ENCODE peak calls at places on chromosomes 4 and X, in ten cellular contexts. Y is lower lobe of right lung, D is upper lobe of right lung, E is SK-N-SH, V is sigmoid colon, F is HCT116, Z is cardiac muscle cell, Q is brain microvascular endothelial cell, A is PC-3, S is coronary artery. U is an unnamed sample.

GRCh38 chr4:101128473-101128872 is 218.9 kb downstream of the PPP3CA start:
- DNase-seq in Y (no peak), D (peak), E (no peak), V (no peak), F (no peak), Z (no peak), Q (no peak), A (no peak), S (no peak), U (no peak)

GRCh38 chr4:42412251-42412650 is 15.0 kb downstream of the SHISA3 start:
- DNase-seq in Y (no peak), D (no peak), E (no peak), V (no peak), F (no peak), Z (no peak), Q (peak), A (peak), S (no peak), U (peak)

GRCh38 chr4:89486042-89486441 is 178.4 kb upstream of the GPRIN3 start:
- DNase-seq in Y (no peak), D (no peak), E (peak), V (no peak), F (no peak), Z (peak), Q (no peak), A (peak), S (no peak), U (no peak)

GRCh38 chr4:75724867-75725724 is 719 bp downstream of the USO1 start:
- DNase-seq in Y (peak), D (peak), E (peak), V (peak), F (peak), Z (peak), Q (peak), A (peak), S (peak), U (peak)

GRCh38 chrX:123818243-123818642 is 41.6 kb upstream of the XIAP start:
- DNase-seq in Y (no peak), D (no peak), E (no peak), V (no peak), F (no peak), Z (no peak), Q (peak), A (peak), S (no peak), U (no peak)

GRCh38 chr4:127162741-127163140 is 470.0 kb upstream of the INTU start:
- DNase-seq in Y (no peak), D (no peak), E (no peak), V (no peak), F (no peak), Z (no peak), Q (peak), A (no peak), S (no peak), U (no peak)

GRCh38 chrX:10177620-10178019 is 20.8 kb downstream of the CLCN4 start:
- DNase-seq in Y (no peak), D (no peak), E (no peak), V (no peak), F (no peak), Z (no peak), Q (no peak), A (no peak), S (no peak), U (no peak)

GRCh38 chrX:23870041-23870440 is 37.7 kb downstream of the APOO start:
- DNase-seq in Y (no peak), D (no peak), E (no peak), V (no peak), F (no peak), Z (no peak), Q (no peak), A (no peak), S (no peak), U (no peak)

GRCh38 chr4:6236816-6237390 is 32.7 kb upstream of the WFS1 start:
- DNase-seq in Y (no peak), D (peak), E (no peak), V (peak), F (no peak), Z (no peak), Q (no peak), A (no peak), S (peak), U (no peak)

GRCh38 chr4:48139688-48140087 is 5.6 kb upstream of the TXK start:
- DNase-seq in Y (no peak), D (no peak), E (no peak), V (no peak), F (no peak), Z (no peak), Q (no peak), A (peak), S (no peak), U (no peak)

GRCh38 chrX:7168366-7168765 is 20.4 kb upstream of the PUDP start:
- DNase-seq in Y (no peak), D (no peak), E (no peak), V (no peak), F (no peak), Z (no peak), Q (no peak), A (no peak), S (no peak), U (no peak)

GRCh38 chr4:133143775-133144430 is 5.2 kb upstream of the PCDH10 start:
- DNase-seq in Y (no peak), D (no peak), E (no peak), V (no peak), F (no peak), Z (no peak), Q (no peak), A (no peak), S (no peak), U (no peak)

GRCh38 chr4:13892739-13893105 is 265.2 kb upstream of the BOD1L1 start:
- DNase-seq in Y (no peak), D (no peak), E (no peak), V (no peak), F (no peak), Z (no peak), Q (peak), A (peak), S (no peak), U (no peak)

GRCh38 chrX:19127649-19128168 is 5.4 kb upstream of the ADGRG2 start:
- DNase-seq in Y (no peak), D (no peak), E (no peak), V (no peak), F (no peak), Z (no peak), Q (peak), A (peak), S (no peak), U (no peak)

GRCh38 chrX:133151320-133151719 is 54.4 kb upstream of the USP26 start:
- DNase-seq in Y (no peak), D (no peak), E (no peak), V (no peak), F (no peak), Z (no peak), Q (no peak), A (peak), S (no peak), U (no peak)

GRCh38 chrX:38879631-38880220 is 78.5 kb downstream of the MID1IP1 start:
- DNase-seq in Y (no peak), D (no peak), E (no peak), V (peak), F (no peak), Z (no peak), Q (no peak), A (peak), S (no peak), U (no peak)

GRCh38 chrX:132119283-132119682 is 8.5 kb downstream of the FRMD7 start:
- DNase-seq in Y (no peak), D (no peak), E (no peak), V (no peak), F (no peak), Z (no peak), Q (no peak), A (no peak), S (no peak), U (no peak)

GRCh38 chr4:2064276-2064991 is 5.3 kb downstream of the NAT8L start:
- DNase-seq in Y (peak), D (no peak), E (peak), V (no peak), F (no peak), Z (no peak), Q (no peak), A (peak), S (no peak), U (peak)

GRCh38 chr4:52550186-52550585 is 108.9 kb downstream of the USP46 start:
- DNase-seq in Y (no peak), D (no peak), E (no peak), V (no peak), F (no peak), Z (peak), Q (no peak), A (no peak), S (no peak), U (peak)

GRCh38 chr4:19947349-19947748 is 304.4 kb upstream of the SLIT2 start:
- DNase-seq in Y (no peak), D (no peak), E (no peak), V (no peak), F (no peak), Z (no peak), Q (peak), A (peak), S (no peak), U (no peak)

GRCh38 chr4:88255111-88255510 is 29.2 kb downstream of the PPM1K start:
- DNase-seq in Y (no peak), D (no peak), E (no peak), V (no peak), F (no peak), Z (no peak), Q (no peak), A (no peak), S (no peak), U (no peak)

GRCh38 chrX:102746134-102746584 is 25.6 kb downstream of the GPRASP3 start:
- DNase-seq in Y (peak), D (peak), E (peak), V (peak), F (no peak), Z (peak), Q (no peak), A (no peak), S (no peak), U (no peak)

GRCh38 chr4:132992686-132993085 is 156.4 kb upstream of the PCDH10 start:
- DNase-seq in Y (no peak), D (no peak), E (no peak), V (no peak), F (no peak), Z (no peak), Q (no peak), A (no peak), S (no peak), U (no peak)

GRCh38 chr4:80142396-80143304 is 54.7 kb upstream of the PRDM8 start:
- DNase-seq in Y (no peak), D (no peak), E (no peak), V (no peak), F (no peak), Z (no peak), Q (no peak), A (peak), S (no peak), U (no peak)

GRCh38 chr4:80225628-80226027 is 28.3 kb downstream of the PRDM8 start:
- DNase-seq in Y (no peak), D (no peak), E (no peak), V (no peak), F (no peak), Z (no peak), Q (no peak), A (no peak), S (no peak), U (no peak)

GRCh38 chrX:4787971-4788370 is 1074.5 kb upstream of the PRKX start:
- DNase-seq in Y (no peak), D (no peak), E (no peak), V (no peak), F (no peak), Z (no peak), Q (no peak), A (peak), S (no peak), U (no peak)

GRCh38 chrX:96564595-96564994 is 120.0 kb upstream of the DIAPH2 start:
- DNase-seq in Y (no peak), D (no peak), E (no peak), V (no peak), F (no peak), Z (no peak), Q (no peak), A (no peak), S (no peak), U (no peak)

GRCh38 chr4:2817701-2818350 is 24.9 kb downstream of the SH3BP2 start:
- DNase-seq in Y (no peak), D (peak), E (peak), V (no peak), F (peak), Z (peak), Q (no peak), A (peak), S (no peak), U (peak)

GRCh38 chr4:132195181-132195580 is 953.9 kb upstream of the PCDH10 start:
- DNase-seq in Y (no peak), D (no peak), E (no peak), V (no peak), F (no peak), Z (no peak), Q (no peak), A (no peak), S (no peak), U (no peak)

GRCh38 chr4:114549638-114550037 is 49.0 kb upstream of the UGT8 start:
- DNase-seq in Y (no peak), D (no peak), E (no peak), V (no peak), F (no peak), Z (no peak), Q (no peak), A (no peak), S (no peak), U (no peak)

GRCh38 chrX:88146577-88146976 is 600.4 kb upstream of the CPXCR1 start:
- DNase-seq in Y (no peak), D (no peak), E (no peak), V (no peak), F (no peak), Z (no peak), Q (no peak), A (no peak), S (no peak), U (no peak)

GRCh38 chr4:7139167-7139979 is 53.0 kb upstream of the SORCS2 start:
- DNase-seq in Y (no peak), D (no peak), E (peak), V (no peak), F (no peak), Z (no peak), Q (no peak), A (no peak), S (no peak), U (no peak)

GRCh38 chr4:183142566-183143545 is 43.8 kb downstream of the WWC2 start:
- DNase-seq in Y (no peak), D (no peak), E (peak), V (peak), F (no peak), Z (peak), Q (no peak), A (peak), S (no peak), U (peak)

GRCh38 chr4:15738877-15739276 is 36.0 kb downstream of the BST1 start:
- DNase-seq in Y (no peak), D (no peak), E (no peak), V (no peak), F (no peak), Z (no peak), Q (no peak), A (no peak), S (no peak), U (no peak)

GRCh38 chr4:155207534-155208257 is 740 bp upstream of the NPY2R start:
- DNase-seq in Y (no peak), D (no peak), E (peak), V (no peak), F (no peak), Z (peak), Q (no peak), A (peak), S (no peak), U (no peak)

GRCh38 chrX:30627818-30628652 is 25.2 kb upstream of the GK start:
- DNase-seq in Y (no peak), D (no peak), E (no peak), V (no peak), F (no peak), Z (no peak), Q (no peak), A (no peak), S (no peak), U (no peak)

GRCh38 chr4:37928421-37928820 is 31.8 kb upstream of the PTTG2 start:
- DNase-seq in Y (no peak), D (no peak), E (no peak), V (no peak), F (no peak), Z (no peak), Q (no peak), A (no peak), S (no peak), U (no peak)

GRCh38 chr4:82044141-82044993 is 329.4 kb downstream of the HNRNPD start:
- DNase-seq in Y (peak), D (peak), E (peak), V (peak), F (no peak), Z (peak), Q (peak), A (peak), S (no peak), U (peak)
- TF ChIP-seq CTCF in Y (no peak), D (no peak), E (no peak), V (no peak), F (no peak), Z (no peak), Q (no peak), A (no peak), S (no peak), U (no peak)

GRCh38 chr4:147096667-147097604 is 151.3 kb upstream of the TTC29 start:
- DNase-seq in Y (no peak), D (no peak), E (peak), V (no peak), F (peak), Z (peak), Q (no peak), A (peak), S (no peak), U (peak)
- H3K27ac ChIP-seq in Y (no peak), D (no peak), E (no peak), V (no peak), F (no peak), Z (no peak), Q (no peak), A (no peak), S (no peak), U (no peak)

GRCh38 chrX:129596077-129596476 is 56.0 kb downstream of the OCRL start:
- DNase-seq in Y (no peak), D (no peak), E (no peak), V (no peak), F (no peak), Z (no peak), Q (no peak), A (no peak), S (no peak), U (no peak)
- TF ChIP-seq CTCF in Y (no peak), D (no peak), E (no peak), V (no peak), F (no peak), Z (no peak), Q (no peak), A (no peak), S (no peak), U (no peak)

GRCh38 chr4:57084360-57084759 is 25.8 kb downstream of the IGFBP7 start:
- DNase-seq in Y (no peak), D (no peak), E (no peak), V (no peak), F (no peak), Z (no peak), Q (no peak), A (no peak), S (no peak), U (no peak)

GRCh38 chr4:57080781-57081650 is 29.2 kb downstream of the IGFBP7 start:
- DNase-seq in Y (no peak), D (no peak), E (no peak), V (no peak), F (no peak), Z (no peak), Q (peak), A (peak), S (no peak), U (peak)

GRCh38 chr4:57081651-57082349 is 28.4 kb downstream of the IGFBP7 start:
- DNase-seq in Y (no peak), D (no peak), E (no peak), V (no peak), F (no peak), Z (no peak), Q (no peak), A (no peak), S (no peak), U (no peak)

GRCh38 chr4:57085278-57085677 is 24.9 kb downstream of the IGFBP7 start:
- DNase-seq in Y (no peak), D (no peak), E (no peak), V (no peak), F (no peak), Z (no peak), Q (no peak), A (no peak), S (no peak), U (no peak)

DNA sequence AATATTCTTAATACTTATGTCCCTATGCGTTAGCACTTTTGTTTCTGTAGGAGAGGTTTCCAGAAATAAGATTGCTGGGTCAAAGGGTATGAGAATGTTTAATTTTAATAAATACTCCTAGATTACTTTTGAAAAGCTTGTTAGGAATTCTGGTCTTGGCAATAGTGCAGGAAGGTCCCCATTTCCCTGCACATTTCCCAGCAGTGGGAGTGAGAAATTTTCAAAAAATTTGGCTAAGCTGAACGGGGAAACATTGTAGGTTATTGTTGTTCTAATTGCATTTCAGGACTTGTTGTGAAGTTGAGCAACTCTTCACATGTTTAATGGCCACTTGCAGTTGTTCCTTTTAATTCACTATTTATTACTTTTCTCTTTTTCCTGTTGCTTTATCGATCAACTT is 27.1 kb downstream of the IGFBP7 start:
- DNase-seq in Y (no peak), D (no peak), E (no peak), V (no peak), F (no peak), Z (no peak), Q (no peak), A (no peak), S (no peak), U (no peak)
- H3K27ac ChIP-seq in Y (no peak), D (no peak), E (peak), V (peak), F (no peak), Z (no peak), Q (peak), A (no peak), S (peak), U (no peak)

GRCh38 chr4:66048861-66049260 is 378.6 kb upstream of the EPHA5 start:
- DNase-seq in Y (no peak), D (no peak), E (no peak), V (no peak), F (no peak), Z (no peak), Q (peak), A (no peak), S (no peak), U (no peak)

GRCh38 chr4:66045913-66046312 is 375.6 kb upstream of the EPHA5 start:
- DNase-seq in Y (no peak), D (no peak), E (no peak), V (no peak), F (no peak), Z (no peak), Q (no peak), A (no peak), S (no peak), U (no peak)
- TF ChIP-seq CTCF in Y (no peak), D (no peak), E (no peak), V (no peak), F (no peak), Z (no peak), Q (no peak), A (no peak), S (no peak), U (no peak)

GRCh38 chr4:153512162-153512852 is 46.1 kb downstream of the TMEM131L start:
- DNase-seq in Y (no peak), D (no peak), E (no peak), V (no peak), F (no peak), Z (no peak), Q (no peak), A (no peak), S (no peak), U (no peak)
- H3K27ac ChIP-seq in Y (no peak), D (no peak), E (no peak), V (no peak), F (peak), Z (no peak), Q (peak), A (no peak), S (peak), U (no peak)

DNA sequence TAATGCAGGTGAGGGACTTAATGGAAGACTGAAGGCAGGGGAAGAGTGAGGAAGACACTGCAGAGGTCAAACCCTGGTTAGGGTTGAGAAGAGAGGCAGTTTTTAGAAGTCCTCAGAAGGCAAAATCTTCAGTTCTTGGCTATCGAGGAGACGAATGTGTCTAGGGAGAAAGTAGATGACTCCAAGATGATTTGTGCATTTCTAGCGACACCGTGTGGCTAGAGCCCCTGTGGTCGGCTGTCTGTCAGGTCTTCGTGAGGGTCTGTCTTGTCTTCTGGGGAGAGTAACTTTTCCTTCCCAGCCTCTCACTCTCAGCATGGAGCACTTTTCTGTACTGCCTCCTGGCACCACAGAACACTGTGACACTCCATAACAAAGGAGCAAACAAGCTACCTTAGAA is 458.1 kb downstream of the STIM2 start:
- DNase-seq in Y (no peak), D (no peak), E (peak), V (no peak), F (peak), Z (peak), Q (no peak), A (peak), S (no peak), U (peak)
- TF ChIP-seq CTCF in Y (no peak), D (peak), E (peak), V (no peak), F (peak), Z (no peak), Q (peak), A (peak), S (peak), U (no peak)

GRCh38 chr4:147786031-147786430 is 54.1 kb downstream of the ARHGAP10 start:
- DNase-seq in Y (no peak), D (no peak), E (no peak), V (no peak), F (no peak), Z (peak), Q (no peak), A (no peak), S (no peak), U (no peak)
- H3K27ac ChIP-seq in Y (no peak), D (peak), E (peak), V (peak), F (no peak), Z (peak), Q (no peak), A (no peak), S (no peak), U (no peak)

U was measured in RWPE1.